ENCODE peak calls at places on chromosome 2, in six cellular contexts. D is HCT116, S is pancreas, G is cardiac muscle cell, B is GM23338, F is lower lobe of right lung. L is an unnamed sample. For H3K27me3, the result is how much of the 10 kb centered on the place peaks cover.

GRCh38 chr2:4579977-4580376 is 876.6 kb downstream of the DCDC2C start:
- DNase-seq in S (no peak), B (no peak), D (no peak), G (no peak), F (no peak), L (no peak)

GRCh38 chr2:137837830-137838229 is 126.4 kb upstream of the HNMT start:
- DNase-seq in G (no peak), F (no peak), D (no peak), B (no peak), S (no peak), L (no peak)

GRCh38 chr2:63856302-63856600 is 14.6 kb downstream of the UGP2 start:
- DNase-seq in G (no peak), D (no peak), S (no peak), B (no peak), F (no peak), L (no peak)

GRCh38 chr2:175540421-175540820 is 358.9 kb upstream of the ATP5MC3 start:
- DNase-seq in S (no peak), G (no peak), B (no peak), D (no peak), F (no peak), L (no peak)

GRCh38 chr2:63078852-63079606 is 28.4 kb downstream of the OTX1 start:
- DNase-seq in F (no peak), G (no peak), D (peak), S (no peak), B (peak), L (peak)

GRCh38 chr2:229370484-229370883 is 99.4 kb upstream of the PID1 start:
- DNase-seq in B (no peak), F (no peak), S (no peak), D (no peak), G (no peak), L (no peak)

GRCh38 chr2:164620873-164621760 is at the start of gene GRB14:
- DNase-seq in B (peak), G (peak), S (peak), D (peak), F (peak), L (peak)

GRCh38 chr2:6069354-6069753 is 377.2 kb downstream of the SOX11 start:
- DNase-seq in B (peak), D (no peak), G (no peak), S (no peak), F (no peak), L (no peak)

GRCh38 chr2:188346059-188346458 is 54.4 kb downstream of the GULP1 start:
- DNase-seq in F (no peak), D (no peak), G (no peak), B (no peak), S (no peak), L (no peak)

GRCh38 chr2:199463000-199463692 is 5.4 kb upstream of the SATB2 start:
- DNase-seq in S (peak), G (peak), D (no peak), F (peak), B (peak), L (peak)

GRCh38 chr2:239225921-239226561 is 174.8 kb downstream of the HDAC4 start:
- DNase-seq in F (no peak), D (no peak), G (no peak), B (no peak), S (no peak), L (no peak)

GRCh38 chr2:226887940-226888339 is 52.1 kb downstream of the RHBDD1 start:
- DNase-seq in D (no peak), F (no peak), S (no peak), B (no peak), G (no peak), L (no peak)

GRCh38 chr2:15242936-15243461 is 318.1 kb downstream of the NBAS start:
- DNase-seq in G (no peak), B (no peak), F (no peak), S (no peak), D (no peak), L (no peak)

GRCh38 chr2:46179037-46179621 is 118.1 kb upstream of the EPAS1 start:
- DNase-seq in B (no peak), G (no peak), S (no peak), F (no peak), D (no peak), L (no peak)

GRCh38 chr2:171244466-171244969 is 83.8 kb upstream of the TLK1 start:
- DNase-seq in S (no peak), D (no peak), B (no peak), G (no peak), F (no peak), L (no peak)

GRCh38 chr2:45964226-45964841 is 312.9 kb downstream of the PRKCE start:
- DNase-seq in F (peak), G (peak), B (no peak), S (peak), D (peak), L (no peak)

GRCh38 chr2:169834401-169834800 is 7.1 kb downstream of the UBR3 start:
- DNase-seq in F (no peak), B (no peak), D (no peak), G (no peak), S (no peak), L (no peak)

GRCh38 chr2:28610583-28611201 is 114.8 kb downstream of the PLB1 start:
- DNase-seq in D (peak), G (no peak), F (no peak), S (peak), B (no peak), L (no peak)

GRCh38 chr2:10022041-10022421 is 21.3 kb upstream of the KLF11 start:
- DNase-seq in B (no peak), S (no peak), G (no peak), F (peak), D (no peak), L (no peak)

GRCh38 chr2:196435189-196435588 is 204.3 kb upstream of the CCDC150 start:
- DNase-seq in F (no peak), G (no peak), D (no peak), S (no peak), B (no peak), L (no peak)

GRCh38 chr2:3377279-3377611 is 373 bp downstream of the EIPR1 start:
- DNase-seq in B (peak), S (no peak), F (no peak), G (no peak), D (peak), L (no peak)

GRCh38 chr2:85430780-85431601 is 12.5 kb downstream of the SH2D6 start:
- DNase-seq in B (peak), F (no peak), D (no peak), S (no peak), G (no peak), L (no peak)

GRCh38 chr2:26772064-26773001 is 8.2 kb downstream of the SLC35F6 start:
- DNase-seq in S (peak), G (no peak), D (no peak), F (peak), B (no peak), L (no peak)

GRCh38 chr2:130391872-130392670 is 36.2 kb downstream of the PTPN18 start:
- DNase-seq in S (no peak), F (no peak), D (no peak), G (peak), B (no peak), L (peak)

GRCh38 chr2:11930211-11930761 is 183.9 kb downstream of the LPIN1 start:
- DNase-seq in G (no peak), D (no peak), S (no peak), F (peak), B (no peak), L (no peak)

GRCh38 chr2:238864207-238865014 is 16.5 kb downstream of the TWIST2 start:
- DNase-seq in F (peak), B (peak), D (peak), S (peak), G (no peak), L (peak)

GRCh38 chr2:50674876-50675275 is 357.1 kb downstream of the NRXN1 start:
- DNase-seq in D (no peak), S (no peak), B (peak), G (no peak), F (no peak), L (peak)

GRCh38 chr2:141323571-141323970 is 807.2 kb downstream of the LRP1B start:
- DNase-seq in B (no peak), G (no peak), D (no peak), F (no peak), S (no peak), L (no peak)

GRCh38 chr2:137800386-137800785 is 163.9 kb upstream of the HNMT start:
- DNase-seq in F (no peak), B (no peak), S (no peak), D (no peak), G (no peak), L (no peak)

GRCh38 chr2:230762317-230762896 is 49.8 kb downstream of the CAB39 start:
- DNase-seq in S (no peak), F (no peak), B (peak), D (no peak), G (peak), L (peak)

GRCh38 chr2:151795646-151796240 is 32.5 kb downstream of the ARL5A start:
- DNase-seq in G (no peak), D (no peak), F (no peak), S (no peak), B (no peak), L (no peak)

GRCh38 chr2:151793123-151793522 is 35.1 kb downstream of the ARL5A start:
- DNase-seq in F (no peak), G (no peak), S (no peak), D (no peak), B (no peak), L (no peak)

GRCh38 chr2:151791545-151791944 is 36.7 kb downstream of the ARL5A start:
- DNase-seq in G (no peak), F (no peak), D (no peak), B (no peak), S (no peak), L (no peak)

GRCh38 chr2:151790689-151791088 is 37.5 kb downstream of the ARL5A start:
- DNase-seq in S (no peak), D (no peak), G (no peak), F (no peak), B (no peak), L (no peak)

GRCh38 chr2:151792589-151792988 is 35.6 kb downstream of the ARL5A start:
- DNase-seq in G (no peak), F (no peak), D (no peak), B (peak), S (no peak), L (no peak)
- TF ChIP-seq CTCF in G (no peak), F (no peak), D (peak), B (peak), S (no peak), L (no peak)

GRCh38 chr2:185796758-185797157 is 58.2 kb downstream of the FSIP2 start:
- DNase-seq in G (no peak), S (no peak), B (no peak), D (no peak), F (no peak), L (no peak)
- H3K4me3 ChIP-seq in G (no peak), S (no peak), B (no peak), D (no peak), F (no peak), L (no peak)

DNA sequence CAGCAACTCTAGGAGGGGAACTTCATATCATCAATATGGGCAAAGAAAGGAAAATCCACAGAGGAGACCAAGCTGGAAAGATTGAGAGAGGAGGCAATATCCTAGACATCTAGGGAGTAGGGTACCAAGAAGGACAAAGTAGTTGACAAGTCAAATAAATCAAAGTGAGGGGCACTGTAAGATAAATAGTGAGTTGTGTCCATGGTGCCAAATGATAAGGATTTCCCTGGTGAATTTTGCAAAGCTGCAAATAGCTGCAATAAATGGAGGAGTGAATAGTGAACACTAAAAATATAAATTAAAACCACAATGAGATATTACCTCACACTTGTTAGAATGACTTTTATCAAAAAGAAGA is 258.1 kb upstream of the FN1 start:
- DNase-seq in D (no peak), G (no peak), F (no peak), B (no peak), S (no peak), L (no peak)
- H3K27me3 ChIP-seq in D (under half), G (under half), F (under half), B (under half), S (under half), L (under half)

DNA sequence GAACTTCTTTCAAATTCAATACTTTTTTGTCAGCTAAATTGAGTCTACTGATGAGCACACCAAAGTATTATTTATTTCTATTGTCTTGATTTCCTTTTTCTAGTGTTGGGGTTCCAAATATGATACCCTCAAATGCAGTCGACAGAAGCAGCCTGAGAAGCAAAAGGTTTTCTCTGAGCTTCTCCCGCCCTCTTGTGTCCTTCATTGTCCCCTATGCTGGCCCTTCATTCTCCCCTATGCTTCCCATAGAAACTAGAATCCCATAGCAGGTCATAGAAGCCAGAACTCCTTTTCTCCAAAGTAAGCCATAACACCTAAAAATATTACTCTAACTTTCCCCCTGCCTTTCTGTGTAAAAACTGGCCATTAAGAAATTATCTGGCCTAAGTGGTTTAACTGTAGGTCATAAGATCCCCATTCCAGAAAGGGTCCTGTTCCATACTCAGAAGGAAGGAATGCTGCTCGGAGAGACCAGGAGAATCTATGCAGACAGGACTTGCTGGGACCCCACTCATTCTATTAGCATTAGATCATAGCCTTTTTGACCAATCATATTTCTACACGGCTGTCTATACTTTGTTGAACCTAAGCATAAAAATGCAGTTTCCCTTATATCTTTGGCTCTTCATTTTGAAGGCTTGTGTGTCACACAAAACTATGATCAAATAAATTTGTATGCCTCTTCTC is 764.6 kb upstream of the PKDCC start:
- DNase-seq in D (no peak), G (no peak), B (peak), S (no peak), F (no peak), L (peak)
- TF ChIP-seq CTCF in D (no peak), G (no peak), B (peak), S (no peak), F (no peak), L (no peak)

GRCh38 chr2:191411472-191411871 is 166.3 kb downstream of the MYO1B start:
- DNase-seq in S (no peak), D (no peak), B (no peak), G (no peak), F (no peak), L (no peak)

GRCh38 chr2:191410646-191411436 is 165.6 kb downstream of the MYO1B start:
- DNase-seq in F (no peak), G (no peak), D (no peak), B (no peak), S (no peak), L (no peak)

GRCh38 chr2:191415101-191415500 is 169.9 kb downstream of the MYO1B start:
- DNase-seq in F (no peak), D (no peak), G (no peak), B (no peak), S (no peak), L (no peak)

GRCh38 chr2:191415858-191416257 is 170.7 kb downstream of the MYO1B start:
- DNase-seq in F (no peak), S (no peak), D (no peak), B (no peak), G (no peak), L (no peak)

GRCh38 chr2:191412353-191412752 is 167.1 kb downstream of the MYO1B start:
- DNase-seq in G (no peak), S (no peak), B (no peak), D (no peak), F (no peak), L (no peak)
- H3K4me3 ChIP-seq in G (no peak), S (no peak), B (no peak), D (no peak), F (no peak), L (no peak)

DNA sequence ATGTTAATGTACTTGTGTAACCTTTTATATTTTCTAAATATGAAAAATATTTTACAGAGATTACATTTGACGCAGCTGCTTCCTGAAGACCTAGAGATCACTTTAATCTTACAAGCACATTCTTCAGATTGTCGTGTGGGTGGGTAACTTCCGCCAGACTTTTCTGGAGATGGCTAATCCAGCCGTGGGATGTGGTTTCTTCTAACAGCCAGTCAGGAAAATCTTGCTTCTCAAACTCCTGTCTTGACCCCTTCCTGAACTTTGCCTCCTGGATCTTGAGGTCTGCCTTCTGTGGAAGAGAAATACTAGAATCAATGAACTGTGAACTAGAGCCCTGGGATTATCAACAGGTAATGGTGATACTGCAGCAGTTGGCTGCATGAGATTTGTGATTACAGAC is 401.6 kb upstream of the TNP1 start:
- DNase-seq in D (no peak), G (no peak), B (no peak), F (no peak), S (no peak), L (no peak)
- H3K27me3 ChIP-seq in D (under half), G (half or more), B (half or more), F (under half), S (under half), L (under half)

GRCh38 chr2:197453123-197453913 is at the start of gene COQ10B:
- DNase-seq in D (peak), B (peak), G (peak), F (peak), S (peak), L (peak)
- TF ChIP-seq CTCF in D (no peak), B (peak), G (peak), F (peak), S (no peak), L (peak)

GRCh38 chr2:236165491-236166156 is 2.6 kb downstream of the GBX2 start:
- DNase-seq in F (no peak), B (no peak), G (no peak), S (no peak), D (no peak), L (no peak)
- H3K4me3 ChIP-seq in F (peak), B (peak), G (no peak), S (peak), D (peak), L (no peak)

DNA sequence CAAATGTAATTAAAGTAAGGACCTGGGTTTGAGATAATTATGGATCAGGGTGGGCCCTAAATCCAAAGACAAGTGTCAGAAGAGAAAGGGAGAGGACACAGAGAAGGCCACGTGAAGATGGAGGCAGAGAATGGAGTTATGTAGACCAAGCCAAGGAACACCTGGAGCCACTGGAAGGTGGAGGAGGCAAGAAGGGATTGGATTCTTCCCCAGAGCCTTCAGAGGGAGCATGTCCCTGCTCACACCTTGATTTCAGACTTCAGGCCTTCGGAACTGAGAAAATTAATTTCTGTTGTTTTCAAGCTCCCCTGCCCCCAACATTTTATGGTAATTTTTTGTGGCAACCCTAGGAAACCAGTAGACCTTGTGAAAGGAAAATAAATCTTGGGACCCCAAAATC is 19.6 kb downstream of the CAPN14 start:
- DNase-seq in G (no peak), B (no peak), F (no peak), D (no peak), S (no peak), L (no peak)
- H3K27me3 ChIP-seq in G (under half), B (under half), F (under half), D (under half), S (under half), L (under half)

L was measured in Caco-2.